ENCODE peak calls at places on chromosomes 12 and 14, in six cellular contexts. V, H, J, A, D and G are unnamed samples.
A peak's percentile ranks its signal among the peaks of the same experiment; 100 is the strongest.

GRCh38 chr14:63039800-63040380 is 5.4 kb downstream of the KCNH5 start:
- DNase-seq in V (no peak), H (peak; percentile 83), J (peak; percentile 29), A (no peak), D (no peak), G (no peak)

GRCh38 chr12:19750116-19750644 is 310.9 kb downstream of the AEBP2 start:
- DNase-seq in V (no peak), H (no peak), J (no peak), A (no peak), D (no peak), G (no peak)

GRCh38 chr14:69008411-69008810 is 29.3 kb upstream of the ACTN1 start:
- DNase-seq in V (no peak), H (no peak), J (peak; percentile 42), A (no peak), D (no peak), G (no peak)

GRCh38 chr14:81363746-81364400 is 36.3 kb downstream of the STON2 start:
- DNase-seq in V (no peak), H (no peak), J (peak; percentile 29), A (no peak), D (no peak), G (no peak)

GRCh38 chr14:53956427-53957201 is at the start of gene BMP4:
- DNase-seq in V (peak; percentile 95), H (peak; percentile 35), J (peak; percentile 36), A (peak; percentile 56), D (peak; percentile 98), G (peak; percentile 86)

GRCh38 chr12:124928095-124928911 is 13.9 kb upstream of the UBC start:
- DNase-seq in V (peak; percentile 85), H (peak; percentile 96), J (peak; percentile 51), A (no peak), D (peak; percentile 95), G (peak; percentile 69)

GRCh38 chr12:64675795-64676194 is 65.5 kb downstream of the RASSF3 start:
- DNase-seq in V (no peak), H (no peak), J (no peak), A (peak; percentile 71), D (peak; percentile 40), G (no peak)

GRCh38 chr12:91744613-91745012 is 401.0 kb downstream of the BTG1 start:
- DNase-seq in V (no peak), H (no peak), J (no peak), A (no peak), D (no peak), G (no peak)

GRCh38 chr12:19154696-19155095 is 25.2 kb downstream of the PLEKHA5 start:
- DNase-seq in V (no peak), H (no peak), J (no peak), A (no peak), D (no peak), G (no peak)

GRCh38 chr14:91693342-91693741 is 38.5 kb downstream of the CATSPERB start:
- DNase-seq in V (no peak), H (peak; percentile 41), J (no peak), A (no peak), D (no peak), G (no peak)

GRCh38 chr12:45762185-45763110 is 32.9 kb downstream of the ARID2 start:
- DNase-seq in V (no peak), H (peak; percentile 57), J (peak; percentile 50), A (no peak), D (no peak), G (no peak)